ENCODE peak calls at places on chromosomes 16 and 17, in six cellular contexts. X is tibial nerve, Z is endothelial cell of umbilical vein, F is K562, H is body of pancreas, Y is right lobe of liver. C is an unnamed sample. For H3K27me3, the result is how much of the 10 kb centered on the place peaks cover.

GRCh38 chr16:9364721-9365693 is 273.6 kb downstream of the HAPSTR1 start:
- DNase-seq in Z (no peak), Y (peak), X (peak), H (peak), F (no peak), C (peak)

GRCh38 chr16:85825326-85825725 is 25.8 kb downstream of the COX4I1 start:
- DNase-seq in X (no peak), H (no peak), Z (no peak), F (no peak), Y (no peak), C (no peak)

GRCh38 chr17:27975146-27976011 is 67.1 kb upstream of the NLK start:
- DNase-seq in Y (no peak), F (no peak), H (peak), X (no peak), Z (peak), C (peak)

GRCh38 chr17:78346605-78347250 is 13.1 kb downstream of the SOCS3 start:
- DNase-seq in Y (no peak), X (no peak), H (no peak), Z (no peak), F (no peak), C (no peak)

GRCh38 chr16:76956394-76956793 is 234.6 kb upstream of the MON1B start:
- DNase-seq in Y (no peak), H (no peak), F (no peak), Z (no peak), X (no peak), C (no peak)

GRCh38 chr17:67165201-67165600 is 79.8 kb downstream of the HELZ start:
- DNase-seq in H (no peak), F (no peak), Y (peak), X (peak), Z (no peak), C (peak)

GRCh38 chr17:37592291-37592690 is 16.9 kb downstream of the SYNRG start:
- DNase-seq in Z (no peak), X (no peak), Y (no peak), F (no peak), H (no peak), C (no peak)

GRCh38 chr17:79077587-79077986 is 3.0 kb downstream of the ENGASE start:
- DNase-seq in X (no peak), F (no peak), H (no peak), Y (no peak), Z (no peak), C (no peak)

GRCh38 chr17:66091440-66092080 is 100.4 kb downstream of the CEP112 start:
- DNase-seq in Z (no peak), X (no peak), H (no peak), F (no peak), Y (no peak), C (no peak)

GRCh38 chr16:17304124-17304813 is 166.5 kb downstream of the XYLT1 start:
- DNase-seq in H (peak), Z (no peak), F (no peak), X (no peak), Y (no peak), C (no peak)

GRCh38 chr17:42081516-42082129 is 16.6 kb downstream of the ZNF385C start:
- DNase-seq in Y (no peak), X (no peak), Z (no peak), H (no peak), F (no peak), C (no peak)

GRCh38 chr17:76864024-76864423 is 4.2 kb upstream of the MGAT5B start:
- DNase-seq in F (no peak), Z (no peak), X (no peak), Y (no peak), H (no peak), C (no peak)

GRCh38 chr16:4081577-4082021 is 34.6 kb downstream of the ADCY9 start:
- DNase-seq in H (no peak), Z (no peak), Y (no peak), F (no peak), X (no peak), C (no peak)

GRCh38 chr17:4945176-4945943 is 3.0 kb downstream of the PFN1 start:
- DNase-seq in H (peak), Y (no peak), F (peak), X (peak), Z (peak), C (peak)

GRCh38 chr16:78485899-78486221 is 386.4 kb downstream of the WWOX start:
- DNase-seq in X (no peak), Y (no peak), Z (no peak), F (no peak), H (no peak), C (no peak)

DNA sequence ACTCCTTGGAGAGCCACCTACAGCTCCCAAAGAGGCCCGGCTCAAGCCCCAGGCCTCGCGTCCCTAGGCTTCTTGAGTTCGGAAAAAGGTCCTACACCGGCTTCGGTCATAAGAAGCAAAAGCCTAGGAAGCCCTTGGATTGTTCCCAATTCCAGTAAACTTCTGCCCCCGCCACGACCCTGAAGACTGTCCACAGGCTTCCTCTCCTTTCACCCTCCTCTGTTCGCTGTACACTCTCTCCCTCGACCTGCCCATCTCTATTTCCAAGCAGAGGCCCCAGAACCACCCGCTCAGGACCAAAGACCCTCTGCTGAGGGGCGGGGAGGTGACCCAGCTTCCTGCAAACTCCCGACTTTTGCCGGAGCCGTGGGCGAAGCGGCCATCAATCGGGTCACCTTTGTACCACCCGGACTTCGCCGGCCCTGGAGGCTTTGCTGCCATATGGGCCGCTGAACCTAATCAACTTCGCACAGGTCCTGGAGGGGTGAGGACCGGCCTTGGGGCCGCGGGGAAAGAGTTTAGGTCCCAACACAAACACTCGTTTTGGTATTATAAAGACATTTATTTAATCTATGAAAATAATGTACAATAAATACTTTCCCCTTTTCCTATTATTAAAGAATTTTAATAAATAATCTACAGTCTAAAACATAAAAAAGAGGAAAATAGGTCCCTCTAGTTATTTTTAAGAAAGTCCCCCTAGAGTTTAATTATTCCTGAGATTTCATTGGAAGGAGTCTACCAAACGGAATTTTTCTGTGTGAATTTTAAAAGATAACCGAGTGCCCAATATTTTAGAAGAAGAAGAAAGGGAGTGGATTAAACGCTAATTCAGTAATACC is 2.6 kb downstream of the HOXB2 start:
- DNase-seq in X (no peak), Z (peak), H (no peak), F (no peak), Y (no peak), C (no peak)
- H3K27me3 ChIP-seq in X (under half), Z (under half), H (under half), F (under half), Y (under half), C (under half)

DNA sequence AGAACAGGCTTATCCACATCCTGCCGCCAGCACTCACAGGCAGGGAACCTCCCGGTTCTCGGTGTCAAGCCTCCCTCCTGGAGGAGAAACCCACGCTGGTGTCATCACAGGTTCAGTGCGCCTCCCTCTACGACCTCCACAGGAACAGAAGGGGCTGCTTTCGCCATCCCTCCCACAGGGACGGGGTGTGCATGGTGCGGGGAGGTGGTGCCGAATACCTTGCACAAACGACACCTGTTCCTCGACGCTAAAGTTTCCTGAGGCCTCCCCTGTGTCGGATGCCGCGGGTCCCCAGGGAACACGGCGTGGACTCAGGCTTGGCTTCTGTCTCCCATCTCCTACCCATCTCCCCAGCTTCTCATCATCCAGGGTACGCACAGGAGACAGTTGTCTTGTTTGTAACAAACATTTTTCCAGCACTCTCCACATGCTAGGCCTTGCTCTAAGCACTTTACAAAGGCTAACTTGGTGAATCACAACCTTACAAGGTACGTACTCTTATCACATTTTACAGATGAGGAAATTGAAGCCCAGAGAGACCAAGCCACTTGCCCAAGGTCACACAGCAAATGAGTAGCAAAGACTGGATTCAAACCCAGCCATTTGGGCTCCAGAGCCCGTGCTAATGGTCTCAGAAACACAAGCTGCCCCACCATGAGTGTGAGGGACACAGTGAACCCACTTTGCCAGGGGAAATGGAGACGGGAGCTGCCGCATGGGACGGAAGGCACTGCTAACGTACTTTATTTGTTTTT is 271.6 kb downstream of the C16orf95 start:
- DNase-seq in F (no peak), Y (no peak), X (no peak), H (no peak), Z (no peak), C (no peak)
- TF ChIP-seq POLR2A in F (no peak), Y (no peak), X (no peak), H (no peak), Z (no peak), C (no peak)

GRCh38 chr16:35744084-35744483 is 2284.7 kb downstream of the TP53TG3F start:
- DNase-seq in X (no peak), Z (no peak), Y (no peak), H (no peak), F (no peak), C (no peak)
- H3K4me3 ChIP-seq in X (no peak), Z (no peak), Y (no peak), H (no peak), F (no peak), C (no peak)

GRCh38 chr17:48592097-48592496 is 1.5 kb downstream of the HOXB5 start:
- DNase-seq in F (no peak), H (no peak), Y (no peak), Z (no peak), X (no peak), C (no peak)
- H3K27me3 ChIP-seq in F (under half), H (under half), Y (under half), Z (under half), X (under half), C (under half)

GRCh38 chr17:44627513-44627912 is 28.8 kb upstream of the MEIOC start:
- DNase-seq in Z (no peak), X (no peak), H (no peak), F (no peak), Y (no peak), C (no peak)

GRCh38 chr17:44630703-44631102 is 25.6 kb upstream of the MEIOC start:
- DNase-seq in Y (no peak), X (no peak), Z (no peak), H (no peak), F (no peak), C (no peak)

GRCh38 chr17:44623070-44623725 is 33.1 kb upstream of the MEIOC start:
- DNase-seq in X (no peak), Y (no peak), F (peak), H (no peak), Z (no peak), C (no peak)

GRCh38 chr17:44633998-44634397 is 22.3 kb upstream of the MEIOC start:
- DNase-seq in Z (no peak), Y (no peak), X (no peak), F (no peak), H (no peak), C (no peak)

DNA sequence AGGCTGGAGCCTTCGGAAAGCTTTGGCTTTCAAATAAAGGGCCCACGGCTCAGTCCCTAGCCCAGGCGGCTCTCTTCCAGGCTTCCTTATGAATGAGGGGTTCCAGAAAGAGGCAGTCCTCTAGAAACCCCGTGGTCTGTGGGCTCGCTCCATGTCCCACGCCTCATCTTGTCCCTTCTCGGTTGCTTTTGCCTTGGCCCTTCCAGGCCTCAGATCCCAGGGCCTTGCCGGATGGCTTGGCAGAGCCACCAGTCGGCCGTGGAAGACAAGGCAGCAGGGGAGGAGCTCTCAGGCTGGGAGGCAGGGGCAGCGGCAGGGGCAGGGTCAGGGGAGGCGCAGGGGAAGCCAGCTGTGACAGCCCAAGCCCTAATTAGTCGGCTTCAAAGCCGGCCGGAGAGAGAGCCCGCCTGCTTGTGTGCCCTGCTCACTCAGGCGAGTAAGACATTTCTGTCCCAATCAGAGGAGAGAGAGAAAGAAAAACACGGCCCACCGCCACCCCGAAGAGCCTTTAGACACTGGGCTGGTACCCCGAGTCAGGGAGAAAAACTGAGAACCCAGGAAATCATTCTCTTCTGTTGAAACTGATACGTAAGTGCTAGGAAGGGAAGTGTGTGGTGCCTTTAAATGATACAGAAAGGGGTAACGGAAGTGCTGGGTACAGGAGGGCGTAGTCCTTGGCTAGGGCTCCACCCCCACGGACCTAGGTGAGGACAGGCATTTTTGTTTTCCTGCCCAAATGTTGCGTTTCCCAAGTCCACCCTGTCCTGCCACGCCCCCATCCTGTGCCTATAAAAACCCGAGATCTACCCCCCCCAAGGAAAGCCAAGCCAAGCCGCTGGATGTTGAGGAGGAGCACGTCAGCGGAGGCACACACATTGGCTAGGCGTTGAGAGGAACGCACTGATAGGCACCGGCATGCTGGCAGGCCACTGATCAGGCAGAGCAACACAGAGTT is 27.8 kb upstream of the MEIOC start:
- DNase-seq in H (peak), Z (peak), Y (peak), F (peak), X (peak), C (peak)
- TF ChIP-seq POLR2A in H (no peak), Z (no peak), Y (no peak), F (no peak), X (peak), C (no peak)

GRCh38 chr17:35252646-35253045 is 9.8 kb downstream of the SLFN5 start:
- DNase-seq in H (no peak), F (no peak), Z (no peak), Y (no peak), X (no peak), C (no peak)
- H3K4me3 ChIP-seq in H (no peak), F (no peak), Z (no peak), Y (no peak), X (no peak), C (no peak)

GRCh38 chr17:73494096-73494954 is 149.9 kb downstream of the SDK2 start:
- DNase-seq in H (no peak), Y (no peak), Z (no peak), X (no peak), F (no peak), C (no peak)

GRCh38 chr17:73491648-73492047 is 152.6 kb downstream of the SDK2 start:
- DNase-seq in H (no peak), X (no peak), Z (no peak), Y (no peak), F (no peak), C (no peak)

GRCh38 chr17:73493212-73493814 is 150.9 kb downstream of the SDK2 start:
- DNase-seq in F (no peak), Z (no peak), H (no peak), Y (no peak), X (no peak), C (no peak)

GRCh38 chr17:73492125-73492801 is 152.0 kb downstream of the SDK2 start:
- DNase-seq in H (no peak), Y (no peak), X (no peak), F (no peak), Z (no peak), C (no peak)

GRCh38 chr17:73492802-73493139 is 151.5 kb downstream of the SDK2 start:
- DNase-seq in F (no peak), Z (no peak), Y (no peak), X (no peak), H (no peak), C (no peak)
- H3K27me3 ChIP-seq in F (half or more), Z (under half), Y (under half), X (under half), H (under half), C (under half)